ENCODE peak calls at places on chromosomes 2 and 18, in four cellular contexts. S, J, W and C are unnamed samples.
A peak's percentile ranks its signal among the peaks of the same experiment; 100 is the strongest.

GRCh38 chr18:69845588-69846506 is 101.8 kb downstream of the CD226 start:
- DNase-seq in W (peak; percentile 6), J (no peak), S (no peak), C (peak; percentile 4)

GRCh38 chr2:177543007-177543760 is 150.6 kb downstream of the AGPS start:
- DNase-seq in S (peak; percentile 90), W (peak; percentile 84), J (peak; percentile 68), C (peak; percentile 8)

GRCh38 chr2:73823916-73824523 is 4.7 kb upstream of the STAMBP start:
- DNase-seq in S (peak; percentile 96), W (peak; percentile 87), J (no peak), C (peak; percentile 81)

GRCh38 chr2:26702025-26702424 is 9.5 kb downstream of the KCNK3 start:
- DNase-seq in W (no peak), S (no peak), J (no peak), C (no peak)

GRCh38 chr2:200414367-200414766 is 95.5 kb downstream of the KCTD18 start:
- DNase-seq in S (no peak), J (no peak), W (no peak), C (no peak)

GRCh38 chr2:190881480-190882326 is 1.1 kb downstream of the GLS start:
- DNase-seq in S (peak; percentile 70), W (peak; percentile 56), J (peak; percentile 79), C (peak; percentile 90)

GRCh38 chr2:177584293-177584692 is 191.7 kb downstream of the AGPS start:
- DNase-seq in W (no peak), S (no peak), J (no peak), C (no peak)

GRCh38 chr2:149735237-149735958 is 147.8 kb upstream of the MMADHC start:
- DNase-seq in S (peak; percentile 64), J (no peak), W (no peak), C (peak; percentile 7)

GRCh38 chr2:238259085-238260020 is 19.5 kb upstream of the HES6 start:
- DNase-seq in J (no peak), S (no peak), W (no peak), C (no peak)

GRCh38 chr2:220277445-220277960 is 650.1 kb downstream of the SLC4A3 start:
- DNase-seq in W (peak; percentile 88), S (peak; percentile 73), J (no peak), C (peak; percentile 95)

GRCh38 chr2:109497447-109497846 is 116.3 kb downstream of the SEPTIN10 start:
- DNase-seq in S (no peak), W (peak; percentile 84), J (no peak), C (no peak)

GRCh38 chr2:18047896-18048657 is 169.6 kb downstream of the KCNS3 start:
- DNase-seq in J (no peak), W (peak; percentile 80), S (peak; percentile 30), C (peak; percentile 96)

GRCh38 chr18:75247041-75247551 is 36.5 kb downstream of the TSHZ1 start:
- DNase-seq in S (peak; percentile 52), W (peak; percentile 81), J (no peak), C (no peak)

GRCh38 chr2:177692828-177693269 is 300.3 kb downstream of the AGPS start:
- DNase-seq in S (no peak), J (no peak), W (peak; percentile 3), C (peak; percentile 77)

GRCh38 chr2:54630841-54631497 is 92.5 kb upstream of the EML6 start:
- DNase-seq in S (no peak), J (no peak), W (no peak), C (no peak)

GRCh38 chr2:113135354-113135753 is 8.0 kb downstream of the IL1RN start:
- DNase-seq in W (no peak), S (no peak), J (no peak), C (no peak)

GRCh38 chr2:106053116-106053515 is 141.0 kb downstream of the UXS1 start:
- DNase-seq in W (peak; percentile 76), J (no peak), S (peak; percentile 68), C (peak; percentile 69)

GRCh38 chr2:20488136-20488705 is 41.3 kb downstream of the RHOB start:
- DNase-seq in S (no peak), W (no peak), J (peak; percentile 60), C (no peak)

GRCh38 chr2:44226753-44227152 is 48.5 kb upstream of the SLC3A1 start:
- DNase-seq in J (no peak), S (no peak), W (no peak), C (no peak)

GRCh38 chr2:44233450-44234128 is 41.7 kb upstream of the SLC3A1 start:
- DNase-seq in S (peak; percentile 76), J (no peak), W (peak; percentile 73), C (peak; percentile 71)

GRCh38 chr2:44230378-44230777 is 44.9 kb upstream of the SLC3A1 start:
- DNase-seq in J (no peak), W (no peak), S (no peak), C (no peak)
- H3K4me3 ChIP-seq in J (no peak overlapping the region), W (no peak overlapping the region), S (no peak overlapping the region), C (no peak overlapping the region)

GRCh38 chr2:60555794-60556161 is 2.3 kb upstream of the BCL11A start:
- DNase-seq in S (no peak), J (no peak), W (no peak), C (no peak)

GRCh38 chr2:60553992-60554648 is 666 bp upstream of the BCL11A start:
- DNase-seq in S (peak; percentile 30), W (no peak), J (no peak), C (no peak)

GRCh38 chr2:60554649-60555065 is 1.2 kb upstream of the BCL11A start:
- DNase-seq in W (no peak), S (no peak), J (no peak), C (no peak)

GRCh38 chr2:60556441-60556997 is 3.1 kb upstream of the BCL11A start:
- DNase-seq in S (no peak), W (no peak), J (peak; percentile 66), C (no peak)

DNA sequence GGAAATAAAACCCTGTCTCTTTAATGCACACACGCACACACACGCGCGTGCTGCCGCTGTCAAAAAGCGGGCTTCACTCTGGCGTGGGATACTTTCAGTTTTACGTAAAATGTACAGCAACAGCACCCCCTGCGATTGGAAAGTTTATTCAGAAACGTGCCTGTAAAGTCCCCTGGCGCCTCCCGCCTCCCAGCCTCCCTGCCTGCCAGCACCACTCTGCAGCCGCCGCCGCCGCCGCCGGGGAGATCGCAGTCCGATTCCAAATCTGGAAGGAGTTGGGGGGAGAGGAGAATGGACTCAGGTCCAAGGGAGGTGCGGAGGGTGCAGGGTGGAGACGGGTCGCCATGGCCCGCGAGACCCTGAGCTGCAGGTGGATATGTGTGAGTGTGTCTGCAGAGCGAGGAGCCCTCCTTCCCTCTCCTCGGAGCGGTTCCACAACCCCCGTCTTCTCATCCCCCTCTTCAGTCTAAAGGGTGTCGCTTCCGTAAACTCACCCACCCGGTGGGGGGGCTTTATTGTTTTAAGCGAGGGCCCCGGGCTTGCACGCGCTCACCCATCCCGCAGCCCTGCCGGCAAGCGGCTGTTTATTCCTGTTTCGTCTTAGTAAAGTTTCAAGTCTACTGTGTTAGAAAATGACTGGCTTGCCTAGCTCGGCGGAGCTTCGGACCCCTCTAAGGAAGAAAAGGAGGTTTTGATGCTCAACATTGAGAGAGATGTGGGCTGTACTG is 1.8 kb upstream of the BCL11A start:
- DNase-seq in J (peak; percentile 83), W (peak; percentile 65), S (peak; percentile 82), C (peak; percentile 60)
- TF ChIP-seq CTCF in J (peak; percentile 27), W (peak; percentile 51), S (peak; percentile 52), C (peak; percentile 43)

GRCh38 chr2:10407841-10408648 is 40.1 kb downstream of the ODC1 start:
- DNase-seq in S (peak; percentile 74), J (peak; percentile 87), W (peak; percentile 48), C (peak; percentile 93)
- H3K4me3 ChIP-seq in S (no peak overlapping the region), J (no peak overlapping the region), W (no peak overlapping the region), C (no peak overlapping the region)

GRCh38 chr2:120228503-120228902 is 5.3 kb upstream of the TMEM185B start:
- DNase-seq in W (no peak), S (no peak), J (peak; percentile 66), C (no peak)
- TF ChIP-seq CTCF in W (no peak), S (no peak), J (no peak), C (no peak)

GRCh38 chr18:54829856-54830255 is 1.6 kb downstream of the RAB27B start:
- DNase-seq in W (no peak), J (no peak), S (peak; percentile 37), C (peak; percentile 78)

GRCh38 chr18:54825626-54826344 is 2.5 kb upstream of the RAB27B start:
- DNase-seq in W (no peak), J (no peak), S (no peak), C (no peak)

GRCh38 chr18:54828290-54828871 is at the start of gene RAB27B:
- DNase-seq in S (peak; percentile 94), J (peak; percentile 72), W (peak; percentile 53), C (peak; percentile 95)

GRCh38 chr18:54830260-54830659 is 2.0 kb downstream of the RAB27B start:
- DNase-seq in W (no peak), S (peak; percentile 35), J (no peak), C (peak; percentile 91)

DNA sequence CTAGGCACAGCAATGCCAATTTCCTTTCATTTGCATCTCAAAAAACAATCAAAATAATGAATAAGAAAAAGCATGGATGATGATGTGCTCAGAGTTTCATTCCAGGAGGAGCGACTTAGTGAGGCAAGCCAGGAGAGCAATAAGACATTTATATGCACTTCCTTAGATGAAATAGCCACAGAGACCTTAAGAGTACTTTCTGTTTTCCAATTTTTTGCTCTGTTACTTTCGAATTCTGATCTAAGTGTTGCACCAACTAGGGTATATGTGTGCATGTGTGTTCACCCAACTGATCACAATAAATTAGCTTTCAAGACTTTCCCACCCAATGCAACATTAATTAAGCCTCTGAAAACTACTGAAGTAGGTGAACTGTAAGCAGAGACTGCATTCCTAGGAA is 709 bp downstream of the RAB27B start:
- DNase-seq in J (no peak), W (no peak), S (peak; percentile 64), C (peak; percentile 37)
- H3K4me3 ChIP-seq in J (peak overlapping the region; percentile 49), W (peak overlapping the region; percentile 60), S (peak overlapping the region; percentile 79), C (peak overlapping the region; percentile 65)

DNA sequence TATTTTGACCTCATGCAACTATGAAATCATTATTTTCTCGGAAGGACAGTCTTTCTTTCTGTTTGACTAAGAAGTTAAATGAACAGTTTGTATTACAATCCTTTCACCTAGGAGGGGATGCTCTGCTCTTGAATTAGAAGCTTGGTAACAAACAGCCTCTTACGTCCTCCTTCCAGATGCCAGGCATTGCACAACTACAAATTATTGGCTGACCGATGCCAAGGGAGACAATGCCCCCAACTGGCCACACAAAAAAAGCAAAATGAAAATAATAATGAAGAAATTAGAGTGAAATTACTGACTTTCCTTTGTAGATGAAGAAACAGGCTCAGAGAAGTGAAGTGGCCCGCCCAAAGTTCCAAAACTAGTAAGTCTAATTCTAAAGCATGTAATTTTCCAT is 177.9 kb downstream of the CYRIA start:
- DNase-seq in J (no peak), W (peak; percentile 43), S (peak; percentile 61), C (peak; percentile 61)
- TF ChIP-seq CTCF in J (no peak), W (peak; percentile 28), S (peak; percentile 53), C (peak; percentile 54)

GRCh38 chr2:236505648-236506047 is 64.0 kb upstream of the ACKR3 start:
- DNase-seq in J (no peak), W (no peak), S (no peak), C (no peak)

GRCh38 chr2:236503583-236503982 is 66.0 kb upstream of the ACKR3 start:
- DNase-seq in J (no peak), S (no peak), W (no peak), C (no peak)

GRCh38 chr2:236505071-236505470 is 64.6 kb upstream of the ACKR3 start:
- DNase-seq in S (peak; percentile 26), W (no peak), J (no peak), C (no peak)

GRCh38 chr2:236510049-236510448 is 59.6 kb upstream of the ACKR3 start:
- DNase-seq in J (no peak), S (no peak), W (no peak), C (no peak)

GRCh38 chr2:236507393-236508085 is 62.1 kb upstream of the ACKR3 start:
- DNase-seq in J (peak; percentile 77), W (peak; percentile 12), S (peak; percentile 50), C (peak; percentile 71)
- H3K4me3 ChIP-seq in J (peak overlapping the region; percentile 39), W (peak overlapping the region; percentile 54), S (peak overlapping the region; percentile 37), C (peak overlapping the region; percentile 44)

GRCh38 chr2:180520206-180520605 is 460.2 kb upstream of the UBE2E3 start:
- DNase-seq in J (no peak), S (peak; percentile 54), W (peak; percentile 8), C (peak; percentile 26)
- TF ChIP-seq CTCF in J (no peak), S (peak; percentile 38), W (peak; percentile 34), C (peak; percentile 27)